ENCODE peak calls at places on chromosomes 12 and 14, in nine cellular contexts. A, Q, E, H, D, P, U, F and G are unnamed samples.

GRCh38 chr12:82931349-82932116 is 244.8 kb downstream of the TMTC2 start:
- DNase-seq in A (no peak), Q (no peak), E (no peak), H (no peak), D (no peak), P (no peak), U (no peak), F (no peak), G (no peak)

GRCh38 chr12:80936642-80937390 is 918 bp downstream of the LIN7A start:
- DNase-seq in A (peak; percentile 42), Q (peak; percentile 49), E (peak; percentile 51), H (peak; percentile 28), D (no peak), P (peak; percentile 27), U (peak; percentile 8), F (peak; percentile 76), G (peak; percentile 73)

GRCh38 chr12:58639323-58639934 is 280.9 kb downstream of the LRIG3 start:
- DNase-seq in A (peak; percentile 71), Q (no peak), E (no peak), H (no peak), D (no peak), P (no peak), U (no peak), F (no peak), G (no peak)

GRCh38 chr12:68529466-68529865 is 81.2 kb upstream of the RAP1B start:
- DNase-seq in A (no peak), Q (no peak), E (no peak), H (no peak), D (no peak), P (no peak), U (no peak), F (no peak), G (no peak)

GRCh38 chr12:93848453-93849120 is 171.4 kb downstream of the CRADD start:
- DNase-seq in A (no peak), Q (no peak), E (peak; percentile 21), H (no peak), D (no peak), P (no peak), U (no peak), F (peak; percentile 80), G (no peak)

GRCh38 chr12:89225808-89226368 is 126.4 kb downstream of the DUSP6 start:
- DNase-seq in A (peak; percentile 93), Q (peak; percentile 32), E (peak; percentile 64), H (peak; percentile 75), D (peak; percentile 41), P (peak; percentile 62), U (peak; percentile 31), F (peak; percentile 56), G (no peak)

GRCh38 chr12:94421868-94422740 is 37.6 kb downstream of the CEP83 start:
- DNase-seq in A (no peak), Q (peak; percentile 9), E (no peak), H (no peak), D (no peak), P (no peak), U (no peak), F (peak; percentile 18), G (no peak)

GRCh38 chr14:76546426-76547221 is 170.7 kb downstream of the ESRRB start:
- DNase-seq in A (no peak), Q (peak; percentile 50), E (no peak), H (no peak), D (no peak), P (no peak), U (peak; percentile 58), F (peak; percentile 36), G (no peak)

GRCh38 chr12:56645717-56646446 is at the start of gene ATP5F1B:
- DNase-seq in A (peak; percentile 100), Q (peak; percentile 100), E (peak; percentile 96), H (peak; percentile 98), D (peak; percentile 99), P (peak; percentile 98), U (peak; percentile 95), F (peak; percentile 100), G (peak; percentile 98)

GRCh38 chr12:60529723-60530122 is 933.9 kb downstream of the SLC16A7 start:
- DNase-seq in A (no peak), Q (no peak), E (no peak), H (no peak), D (no peak), P (no peak), U (no peak), F (no peak), G (no peak)

GRCh38 chr14:70640938-70641547 is 673 bp upstream of the TTC9 start:
- DNase-seq in A (peak; percentile 58), Q (peak; percentile 47), E (peak; percentile 61), H (no peak), D (peak; percentile 91), P (peak; percentile 63), U (peak; percentile 44), F (no peak), G (no peak)

GRCh38 chr14:63782683-63783389 is 55.0 kb upstream of the SGPP1 start:
- DNase-seq in A (no peak), Q (no peak), E (no peak), H (no peak), D (no peak), P (no peak), U (no peak), F (no peak), G (no peak)

GRCh38 chr12:21962236-21962635 is 21.0 kb upstream of the ABCC9 start:
- DNase-seq in A (peak; percentile 79), Q (no peak), E (no peak), H (no peak), D (no peak), P (no peak), U (no peak), F (no peak), G (no peak)

GRCh38 chr14:73761621-73762355 is 47.6 kb upstream of the PNMA1 start:
- DNase-seq in A (no peak), Q (no peak), E (no peak), H (no peak), D (no peak), P (no peak), U (no peak), F (peak; percentile 44), G (no peak)

GRCh38 chr12:27015730-27016076 is 1.5 kb upstream of the TM7SF3 start:
- DNase-seq in A (peak; percentile 56), Q (peak; percentile 57), E (no peak), H (no peak), D (no peak), P (no peak), U (no peak), F (peak; percentile 87), G (no peak)

GRCh38 chr14:32728957-32729356 is 209.7 kb upstream of the NPAS3 start:
- DNase-seq in A (no peak), Q (no peak), E (no peak), H (no peak), D (no peak), P (no peak), U (no peak), F (no peak), G (no peak)

DNA sequence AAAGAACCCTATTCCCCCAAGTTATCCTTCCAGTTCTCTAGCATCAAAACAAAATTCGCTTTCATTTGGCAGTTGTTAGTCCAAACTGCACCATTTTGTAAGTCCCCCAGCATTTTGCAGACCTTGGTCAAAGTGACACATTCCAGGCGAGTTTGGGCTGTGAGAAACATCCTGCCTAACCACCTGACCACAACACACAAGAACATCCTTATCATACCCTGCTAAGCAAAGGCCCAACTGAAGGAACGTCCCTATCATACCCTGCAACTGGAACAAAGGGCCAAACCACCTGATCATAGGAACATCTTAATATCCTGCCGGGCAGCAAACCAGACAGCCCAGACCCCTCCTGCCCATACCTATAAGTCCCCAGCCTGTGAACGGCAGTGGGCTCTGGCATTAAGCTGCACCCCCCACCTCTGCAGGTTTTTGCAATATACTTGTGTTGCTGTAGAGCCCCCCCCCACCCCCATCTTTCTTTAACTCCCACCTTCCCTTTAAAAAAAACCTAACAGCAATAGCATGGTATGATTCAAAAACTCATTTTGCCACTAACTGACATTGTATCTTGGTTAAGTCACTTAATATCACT is 2.7 kb downstream of the PCNX4 start:
- DNase-seq in A (peak; percentile 70), Q (peak; percentile 16), E (no peak), H (no peak), D (no peak), P (no peak), U (no peak), F (peak; percentile 25), G (no peak)
- TF ChIP-seq POLR2A in A (no peak), Q (no peak), E (no peak), H (no peak), D (no peak), P (no peak), U (no peak), F (no peak), G (no peak)

DNA sequence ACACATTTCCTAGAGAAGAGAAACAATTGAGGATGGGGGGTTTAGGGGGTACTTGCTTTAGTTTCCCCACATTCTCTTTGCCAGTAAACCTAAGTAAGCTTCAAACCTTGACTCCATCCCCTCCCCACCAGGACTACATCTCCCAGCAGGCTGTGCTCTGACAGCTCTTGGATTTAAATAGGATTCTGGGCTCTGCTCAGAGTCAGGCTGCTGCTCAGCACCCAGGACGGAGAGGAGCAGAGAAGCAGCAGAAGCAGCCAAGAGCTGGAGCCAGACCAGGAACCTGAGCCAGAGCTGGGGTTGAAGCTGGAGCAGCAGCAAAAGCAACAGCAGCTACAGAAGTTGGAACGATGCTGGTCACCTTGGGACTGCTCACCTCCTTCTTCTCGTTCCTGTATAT is 20.6 kb downstream of the RDH12 start:
- DNase-seq in A (peak; percentile 37), Q (no peak), E (peak; percentile 34), H (no peak), D (peak; percentile 43), P (peak; percentile 69), U (no peak), F (no peak), G (peak; percentile 74)
- TF ChIP-seq POLR2A in A (no peak), Q (no peak), E (no peak), H (no peak), D (no peak), P (no peak), U (no peak), F (no peak), G (no peak)

DNA sequence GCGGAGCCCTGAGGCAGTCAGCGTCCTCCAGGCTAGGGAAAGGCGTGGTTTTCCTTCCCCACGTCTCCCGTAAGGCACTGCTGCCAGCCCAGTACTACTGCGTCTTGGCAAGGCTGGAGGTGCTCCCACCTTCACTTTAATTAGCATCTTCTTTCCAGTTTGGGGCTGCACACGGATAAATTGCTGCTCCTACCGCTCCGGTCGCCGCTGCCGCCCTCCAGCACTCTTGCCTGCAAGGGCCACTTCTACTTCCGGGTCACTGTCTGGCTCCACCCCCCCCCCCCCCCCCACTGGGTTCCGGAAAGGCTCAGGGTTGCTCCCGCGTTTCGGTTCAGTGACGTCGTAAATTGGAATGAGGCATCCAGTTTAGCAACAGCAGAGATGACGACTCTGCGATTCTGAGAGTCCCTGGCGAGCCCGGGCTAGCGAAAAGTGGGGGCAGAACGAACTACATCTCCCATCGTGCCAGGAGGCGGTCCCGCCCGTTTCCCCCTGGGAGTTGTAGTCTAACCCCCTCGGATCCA is at the start of gene NEDD8:
- DNase-seq in A (peak; percentile 97), Q (peak; percentile 89), E (peak; percentile 93), H (peak; percentile 92), D (peak; percentile 93), P (peak; percentile 88), U (peak; percentile 30), F (peak; percentile 97), G (peak; percentile 95)
- TF ChIP-seq POLR2A in A (peak; percentile 17), Q (peak; percentile 73), E (peak; percentile 69), H (peak; percentile 63), D (peak; percentile 81), P (no peak), U (peak; percentile 44), F (peak; percentile 71), G (peak; percentile 63)

DNA sequence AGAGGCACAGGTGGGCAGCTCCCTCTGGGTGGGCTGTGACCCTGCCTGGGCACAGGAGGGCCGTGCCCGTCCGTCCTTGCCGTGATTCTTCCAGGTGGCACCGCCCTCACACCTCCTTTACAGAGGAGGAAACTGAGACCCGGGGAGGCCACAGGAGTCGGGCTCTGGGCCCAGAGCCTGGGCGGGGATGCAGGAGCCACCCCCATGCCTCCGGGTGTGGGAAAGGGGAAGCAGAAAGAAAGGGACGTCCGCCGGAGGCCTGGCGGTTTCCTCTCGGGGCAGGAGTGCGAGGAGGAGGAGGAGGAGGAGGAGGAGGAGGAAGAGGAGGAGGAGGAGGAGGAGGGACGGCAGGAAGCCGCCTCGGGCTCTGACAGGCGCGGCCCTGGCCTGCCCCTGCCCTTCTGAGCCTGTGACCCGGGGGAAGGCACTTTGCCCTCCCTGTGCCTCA is 23.0 kb downstream of the SH2B3 start:
- DNase-seq in A (no peak), Q (no peak), E (peak; percentile 70), H (no peak), D (no peak), P (no peak), U (no peak), F (peak; percentile 94), G (peak; percentile 87)
- TF ChIP-seq POLR2A in A (no peak), Q (no peak), E (no peak), H (no peak), D (no peak), P (no peak), U (no peak), F (no peak), G (no peak)